ENCODE peak calls at places on chromosomes 6 and 20, in six cellular contexts. T, C, J, A, D and W are unnamed samples.

GRCh38 chr6:14983599-14984296 is 262.1 kb upstream of the JARID2 start:
- DNase-seq in T (peak; percentile 36), C (no peak), J (no peak), A (no peak), D (peak; percentile 29), W (no peak)

GRCh38 chr20:48040491-48040890 is 255.2 kb upstream of the SULF2 start:
- DNase-seq in T (no peak), C (no peak), J (no peak), A (no peak), D (no peak), W (no peak)

GRCh38 chr20:44730441-44730840 is 15.2 kb upstream of the KCNK15 start:
- DNase-seq in T (peak; percentile 77), C (no peak), J (peak; percentile 70), A (no peak), D (peak; percentile 94), W (no peak)

GRCh38 chr20:63232235-63233060 is 3.3 kb upstream of the BIRC7 start:
- DNase-seq in T (peak; percentile 96), C (no peak), J (peak; percentile 72), A (no peak), D (peak; percentile 86), W (no peak)

GRCh38 chr20:45946149-45946970 is 11.9 kb downstream of the PCIF1 start:
- DNase-seq in T (no peak), C (no peak), J (no peak), A (no peak), D (peak; percentile 82), W (no peak)

GRCh38 chr6:145147981-145148380 is 587.3 kb downstream of the EPM2A start:
- DNase-seq in T (no peak), C (no peak), J (no peak), A (no peak), D (no peak), W (no peak)

GRCh38 chr6:131867744-131868143 is 59.9 kb downstream of the ENPP1 start:
- DNase-seq in T (peak; percentile 66), C (no peak), J (no peak), A (no peak), D (no peak), W (no peak)

GRCh38 chr20:36271639-36272546 is 34.2 kb upstream of the DLGAP4 start:
- DNase-seq in T (no peak), C (no peak), J (no peak), A (no peak), D (no peak), W (no peak)

GRCh38 chr6:158758464-158758863 is 60.7 kb downstream of the EZR start:
- DNase-seq in T (peak; percentile 45), C (peak; percentile 71), J (no peak), A (no peak), D (no peak), W (peak; percentile 63)

GRCh38 chr20:42610070-42610469 is 579.6 kb downstream of the PTPRT start:
- DNase-seq in T (no peak), C (no peak), J (no peak), A (no peak), D (no peak), W (no peak)

GRCh38 chr6:100881707-100882040 is 545 bp upstream of the ASCC3 start:
- DNase-seq in T (peak; percentile 8), C (no peak), J (no peak), A (no peak), D (peak; percentile 40), W (peak; percentile 4)

GRCh38 chr20:16030253-16030652 is 543.0 kb downstream of the KIF16B start:
- DNase-seq in T (no peak), C (no peak), J (no peak), A (no peak), D (no peak), W (no peak)

GRCh38 chr6:79570129-79570801 is 33.0 kb upstream of the LCA5 start:
- DNase-seq in T (peak; percentile 72), C (no peak), J (peak; percentile 80), A (no peak), D (peak; percentile 35), W (no peak)

GRCh38 chr20:47809561-47809960 is 24.3 kb upstream of the SULF2 start:
- DNase-seq in T (no peak), C (no peak), J (no peak), A (no peak), D (no peak), W (no peak)

GRCh38 chr6:2855061-2855519 is 13.4 kb upstream of the SERPINB1 start:
- DNase-seq in T (no peak), C (no peak), J (no peak), A (no peak), D (no peak), W (peak; percentile 53)

GRCh38 chr6:33692078-33692759 is 19.3 kb downstream of the UQCC2 start:
- DNase-seq in T (no peak), C (no peak), J (no peak), A (no peak), D (no peak), W (peak; percentile 69)

GRCh38 chr6:112227992-112228391 is 26.4 kb downstream of the LAMA4 start:
- DNase-seq in T (no peak), C (no peak), J (no peak), A (no peak), D (peak; percentile 2), W (no peak)

GRCh38 chr6:66993272-66993671 is 1286.2 kb upstream of the EYS start:
- DNase-seq in T (no peak), C (no peak), J (no peak), A (no peak), D (no peak), W (no peak)

GRCh38 chr6:90249044-90249443 is 47.6 kb downstream of the BACH2 start:
- DNase-seq in T (peak; percentile 56), C (no peak), J (no peak), A (no peak), D (peak; percentile 36), W (no peak)

GRCh38 chr6:90247262-90247661 is 49.4 kb downstream of the BACH2 start:
- DNase-seq in T (no peak), C (no peak), J (no peak), A (no peak), D (no peak), W (no peak)

GRCh38 chr6:90249458-90249857 is 47.2 kb downstream of the BACH2 start:
- DNase-seq in T (no peak), C (no peak), J (no peak), A (no peak), D (no peak), W (no peak)

GRCh38 chr6:90251295-90251992 is 45.2 kb downstream of the BACH2 start:
- DNase-seq in T (peak; percentile 56), C (no peak), J (no peak), A (no peak), D (no peak), W (no peak)

GRCh38 chr6:90250405-90250804 is 46.2 kb downstream of the BACH2 start:
- DNase-seq in T (peak; percentile 50), C (no peak), J (no peak), A (no peak), D (no peak), W (no peak)
- H2AFZ ChIP-seq in T (no peak overlapping the region), C (no peak overlapping the region), J (no peak overlapping the region), A (no peak overlapping the region), D (no peak overlapping the region), W (no peak overlapping the region)

GRCh38 chr20:41098703-41099250 is 38.6 kb upstream of the PLCG1 start:
- DNase-seq in T (peak; percentile 73), C (no peak), J (no peak), A (no peak), D (peak; percentile 79), W (no peak)

GRCh38 chr20:41091926-41092325 is 45.4 kb upstream of the PLCG1 start:
- DNase-seq in T (peak; percentile 81), C (no peak), J (no peak), A (no peak), D (no peak), W (no peak)

GRCh38 chr20:41094656-41095055 is 42.7 kb upstream of the PLCG1 start:
- DNase-seq in T (peak; percentile 61), C (no peak), J (no peak), A (no peak), D (peak; percentile 53), W (no peak)

GRCh38 chr20:41100001-41100480 is 37.3 kb upstream of the PLCG1 start:
- DNase-seq in T (peak; percentile 62), C (no peak), J (no peak), A (no peak), D (peak; percentile 30), W (no peak)

GRCh38 chr20:41095110-41095969 is 42.0 kb upstream of the PLCG1 start:
- DNase-seq in T (peak; percentile 67), C (no peak), J (peak; percentile 18), A (peak; percentile 68), D (peak; percentile 77), W (peak; percentile 72)
- H3K36me3 ChIP-seq in T (peaks cover 45% of the 10 kb centered on the region), C (peaks cover 44% of the 10 kb centered on the region), J (peaks cover 66% of the 10 kb centered on the region), A (peaks cover 82% of the 10 kb centered on the region), D (peaks cover 35% of the 10 kb centered on the region), W (peaks cover 54% of the 10 kb centered on the region)

GRCh38 chr6:157379656-157380457 is 1.1 kb upstream of the ZDHHC14 start:
- DNase-seq in T (peak; percentile 87), C (peak; percentile 92), J (peak; percentile 82), A (peak; percentile 82), D (peak; percentile 97), W (peak; percentile 96)

GRCh38 chr6:157380458-157380778 is 572 bp upstream of the ZDHHC14 start:
- DNase-seq in T (no peak), C (no peak), J (no peak), A (no peak), D (no peak), W (peak; percentile 46)

GRCh38 chr6:157380779-157381561 is at the start of gene ZDHHC14:
- DNase-seq in T (peak; percentile 80), C (peak; percentile 73), J (peak; percentile 43), A (peak; percentile 92), D (peak; percentile 94), W (peak; percentile 79)

GRCh38 chr6:157383471-157383870 is 2.5 kb downstream of the ZDHHC14 start:
- DNase-seq in T (no peak), C (no peak), J (no peak), A (no peak), D (no peak), W (no peak)

DNA sequence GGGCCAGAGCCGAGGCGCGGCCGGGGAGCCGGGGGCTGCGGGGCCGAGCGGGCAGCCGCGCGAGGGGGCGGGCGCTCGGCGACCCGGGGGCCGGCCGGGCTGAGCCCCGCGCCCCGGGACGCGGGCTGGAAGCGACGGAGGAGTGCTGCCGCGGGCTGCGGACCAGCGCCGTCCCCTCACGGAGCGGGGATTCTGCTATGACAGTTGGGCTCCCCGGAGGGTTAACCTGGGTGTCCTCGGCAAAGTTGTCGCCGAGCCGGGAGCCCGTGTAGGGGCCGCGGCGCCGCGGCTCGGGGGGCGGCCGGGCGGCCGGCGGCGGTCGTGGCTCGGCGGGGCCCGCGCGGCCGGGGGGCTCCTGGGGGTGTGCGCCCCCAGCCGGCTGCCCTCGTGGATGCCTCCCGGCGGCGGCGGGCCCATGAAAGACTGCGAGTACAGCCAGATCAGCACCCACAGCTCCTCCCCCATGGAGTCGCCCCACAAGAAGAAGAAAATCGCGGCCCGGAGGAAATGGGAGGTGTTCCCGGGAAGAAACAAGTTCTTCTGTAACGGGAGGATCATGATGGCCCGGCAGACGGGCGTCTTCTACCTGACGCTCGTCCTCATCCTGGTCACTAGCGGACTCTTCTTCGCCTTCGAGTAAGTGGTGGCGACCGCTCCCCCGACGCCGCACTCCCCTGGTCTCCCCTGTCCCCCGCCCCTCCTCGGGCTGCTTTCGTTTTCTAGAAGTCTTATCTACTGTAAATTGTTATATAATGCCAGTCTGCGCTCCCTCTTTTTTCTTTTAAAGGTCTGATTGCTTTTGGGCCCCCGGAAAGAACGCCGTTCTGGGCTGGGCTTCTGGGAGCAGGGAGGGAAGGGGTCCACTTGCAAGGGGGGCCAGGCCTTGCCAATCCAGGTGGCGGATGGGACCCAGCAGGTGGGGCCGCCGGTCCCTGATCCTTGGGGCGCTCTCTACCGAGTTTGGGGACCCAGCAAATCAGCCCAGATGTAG is 936 bp downstream of the ZDHHC14 start:
- DNase-seq in T (peak; percentile 47), C (peak; percentile 60), J (no peak), A (peak; percentile 83), D (peak; percentile 76), W (peak; percentile 61)
- H2AFZ ChIP-seq in T (peak overlapping the region; percentile 97), C (peak overlapping the region; percentile 51), J (no peak overlapping the region), A (peak overlapping the region; percentile 76), D (peak overlapping the region; percentile 98), W (peak overlapping the region; percentile 61)

GRCh38 chr6:35083507-35083906 is 57.6 kb downstream of the TCP11 start:
- DNase-seq in T (no peak), C (no peak), J (no peak), A (no peak), D (no peak), W (no peak)
- H3K36me3 ChIP-seq in T (peaks cover 58% of the 10 kb centered on the region), C (peaks cover 12% of the 10 kb centered on the region), J (peaks cover 2% of the 10 kb centered on the region), A (peaks cover 12% of the 10 kb centered on the region), D (no peaks in the 10 kb centered on the region), W (no peaks in the 10 kb centered on the region)